ENCODE peak calls at places on chromosomes 2 and 18, in eight cellular contexts. Q is GM06990; D is M059J; T is stimulated activated CD4-positive, alpha-beta T cell treated with anti-CD3 and anti-CD28 coated beads, Interleukin-4, amount 100 ng/mL, for 24 hours; M is stromal cell of bone marrow; E is ACHN; L is NCI-H1417 treated with DMSO at 0.1 percent for 48 hours; X is CD4-positive, CD25-positive, alpha-beta regulatory T cell. F is an unnamed sample.
A peak's percentile ranks its signal among the peaks of the same experiment; 100 is the strongest.

GRCh38 chr2:239165206-239165831 is 235.5 kb downstream of the HDAC4 start:
- DNase-seq in Q (no peak), D (no peak), T (no peak), M (no peak), E (no peak), L (no peak), X (no peak), F (no peak)

GRCh38 chr18:3226048-3226447 is 6.3 kb upstream of the MYOM1 start:
- DNase-seq in Q (no peak), D (no peak), T (no peak), M (no peak), E (no peak), L (no peak), X (no peak), F (no peak)

GRCh38 chr2:43023791-43024514 is 202.5 kb downstream of the ZFP36L2 start:
- DNase-seq in Q (no peak), D (no peak), T (no peak), M (no peak), E (no peak), L (no peak), X (no peak), F (no peak)

GRCh38 chr2:121080013-121080772 is 204.8 kb downstream of the TFCP2L1 start:
- DNase-seq in Q (no peak), D (peak; percentile 51), T (peak; percentile 49), M (peak; percentile 15), E (peak; percentile 70), L (no peak), X (peak; percentile 12), F (peak; percentile 58)

GRCh38 chr2:74653985-74654882 is at the start of gene SEMA4F:
- DNase-seq in Q (peak; percentile 92), D (peak; percentile 97), T (peak; percentile 95), M (peak; percentile 92), E (peak; percentile 98), L (peak; percentile 96), X (peak; percentile 92), F (peak; percentile 96)

GRCh38 chr18:13452851-13453524 is 234.4 kb downstream of the LDLRAD4 start:
- DNase-seq in Q (no peak), D (no peak), T (no peak), M (no peak), E (no peak), L (no peak), X (no peak), F (no peak)

GRCh38 chr2:239676716-239677454 is 276.1 kb upstream of the HDAC4 start:
- DNase-seq in Q (no peak), D (no peak), T (no peak), M (no peak), E (no peak), L (no peak), X (no peak), F (no peak)

GRCh38 chr2:160278101-160278888 is 78.2 kb upstream of the ITGB6 start:
- DNase-seq in Q (no peak), D (no peak), T (no peak), M (no peak), E (peak; percentile 33), L (no peak), X (no peak), F (no peak)

GRCh38 chr2:233365861-233366520 is 11.7 kb downstream of the DGKD start:
- DNase-seq in Q (no peak), D (no peak), T (no peak), M (no peak), E (no peak), L (no peak), X (no peak), F (no peak)

GRCh38 chr2:332592-332991 is 44.7 kb upstream of the ALKAL2 start:
- DNase-seq in Q (no peak), D (no peak), T (no peak), M (no peak), E (no peak), L (no peak), X (no peak), F (no peak)

GRCh38 chr2:189363559-189363958 is 77.7 kb upstream of the WDR75 start:
- DNase-seq in Q (no peak), D (peak; percentile 82), T (no peak), M (peak; percentile 82), E (peak; percentile 73), L (no peak), X (no peak), F (no peak)

GRCh38 chr2:217616936-217617335 is 385.9 kb downstream of the TNS1 start:
- DNase-seq in Q (no peak), D (no peak), T (no peak), M (no peak), E (no peak), L (no peak), X (no peak), F (no peak)

GRCh38 chr2:205188516-205189138 is 493.7 kb upstream of the NRP2 start:
- DNase-seq in Q (no peak), D (peak; percentile 28), T (no peak), M (peak; percentile 39), E (no peak), L (no peak), X (no peak), F (peak; percentile 13)

GRCh38 chr2:241007880-241008710 is 9.7 kb downstream of the SNED1 start:
- DNase-seq in Q (no peak), D (no peak), T (no peak), M (no peak), E (no peak), L (no peak), X (no peak), F (no peak)

GRCh38 chr18:11728247-11728646 is 39.2 kb downstream of the GNAL start:
- DNase-seq in Q (no peak), D (peak; percentile 18), T (no peak), M (no peak), E (peak; percentile 8), L (no peak), X (no peak), F (no peak)

GRCh38 chr2:3604207-3604877 is 9.4 kb downstream of the COLEC11 start:
- DNase-seq in Q (no peak), D (no peak), T (no peak), M (no peak), E (no peak), L (no peak), X (no peak), F (no peak)

GRCh38 chr2:23550553-23550952 is 165.6 kb downstream of the KLHL29 start:
- DNase-seq in Q (no peak), D (no peak), T (no peak), M (no peak), E (no peak), L (no peak), X (no peak), F (no peak)

GRCh38 chr2:238120463-238121298 is 17.8 kb upstream of the KLHL30 start:
- DNase-seq in Q (no peak), D (peak; percentile 37), T (no peak), M (no peak), E (no peak), L (no peak), X (no peak), F (no peak)

GRCh38 chr2:85675866-85676548 is 8.0 kb upstream of the SFTPB start:
- DNase-seq in Q (no peak), D (no peak), T (no peak), M (no peak), E (no peak), L (no peak), X (no peak), F (no peak)

GRCh38 chr2:85813978-85814801 is 60.4 kb downstream of the ATOH8 start:
- DNase-seq in Q (peak; percentile 60), D (peak; percentile 80), T (peak; percentile 83), M (peak; percentile 61), E (peak; percentile 87), L (no peak), X (peak; percentile 68), F (peak; percentile 83)

GRCh38 chr18:45733535-45733934 is 9.6 kb downstream of the SLC14A1 start:
- DNase-seq in Q (no peak), D (no peak), T (no peak), M (no peak), E (peak; percentile 6), L (no peak), X (no peak), F (no peak)

GRCh38 chr2:213834746-213835145 is 550.5 kb downstream of the SPAG16 start:
- DNase-seq in Q (no peak), D (no peak), T (no peak), M (peak; percentile 22), E (no peak), L (no peak), X (no peak), F (no peak)

GRCh38 chr2:96702098-96702785 is 37.6 kb downstream of the LMAN2L start:
- DNase-seq in Q (no peak), D (peak; percentile 25), T (no peak), M (no peak), E (no peak), L (no peak), X (no peak), F (no peak)

GRCh38 chr2:69797836-69798465 is 31.5 kb upstream of the GMCL1 start:
- DNase-seq in Q (no peak), D (peak; percentile 80), T (no peak), M (no peak), E (peak; percentile 47), L (no peak), X (no peak), F (no peak)

GRCh38 chr2:31675485-31675901 is 94.8 kb upstream of the SRD5A2 start:
- DNase-seq in Q (no peak), D (no peak), T (no peak), M (no peak), E (peak; percentile 17), L (no peak), X (no peak), F (peak; percentile 1)

GRCh38 chr2:160794926-160795325 is 301.3 kb upstream of the RBMS1 start:
- DNase-seq in Q (no peak), D (no peak), T (no peak), M (no peak), E (no peak), L (no peak), X (no peak), F (no peak)

F was measured in NCI-H1694 treated with DMSO at 0.1 percent for 48 hours.